ENCODE peak calls at places on chromosomes 12 and 14, in seven cellular contexts. F, T, D, E, J, S and R are unnamed samples.

GRCh38 chr14:75343914-75344313 is 65.3 kb downstream of the FOS start:
- DNase-seq in F (no peak), T (no peak), J (no peak), E (no peak), S (no peak), D (no peak), R (no peak)

GRCh38 chr14:106372870-106373657 is 846.7 kb downstream of the TMEM121 start:
- DNase-seq in D (no peak), T (peak), J (peak), S (peak), E (no peak), F (peak), R (peak)

GRCh38 chr12:77352941-77353340 is 287.6 kb upstream of the E2F7 start:
- DNase-seq in F (no peak), T (no peak), S (no peak), D (no peak), E (no peak), J (no peak), R (no peak)

GRCh38 chr12:4283512-4284255 is 10.1 kb downstream of the CCND2 start:
- DNase-seq in F (no peak), D (no peak), S (no peak), E (no peak), J (no peak), T (no peak), R (no peak)

GRCh38 chr14:102469261-102469660 is 40.3 kb downstream of the ANKRD9 start:
- DNase-seq in J (no peak), D (no peak), S (no peak), T (no peak), F (no peak), E (no peak), R (no peak)

GRCh38 chr12:90253674-90254181 is 545.1 kb upstream of the ATP2B1 start:
- DNase-seq in D (no peak), T (no peak), J (peak), S (peak), F (peak), E (peak), R (no peak)

GRCh38 chr12:102067574-102068258 is 5.9 kb upstream of the WASHC3 start:
- DNase-seq in F (no peak), D (no peak), E (no peak), T (no peak), S (no peak), J (no peak), R (no peak)

GRCh38 chr12:131194166-131194565 is 240.5 kb downstream of the ADGRD1 start:
- DNase-seq in J (no peak), F (no peak), S (no peak), D (no peak), E (no peak), T (no peak), R (peak)

GRCh38 chr14:94423465-94424056 is 29.0 kb downstream of the SERPINA11 start:
- DNase-seq in S (peak), E (peak), D (peak), F (peak), J (peak), T (no peak), R (peak)

GRCh38 chr12:52691076-52691764 is 11.0 kb upstream of the KRT1 start:
- DNase-seq in D (peak), F (no peak), T (peak), J (peak), E (peak), S (peak), R (no peak)

GRCh38 chr12:2925322-2925995 is 33.7 kb upstream of the TEAD4 start:
- DNase-seq in F (no peak), S (no peak), D (no peak), T (peak), J (no peak), E (no peak), R (no peak)

GRCh38 chr12:109111775-109112491 is 4.5 kb upstream of the ACACB start:
- DNase-seq in D (peak), F (peak), T (no peak), J (no peak), S (peak), E (peak), R (peak)

GRCh38 chr14:77582511-77582910 is 33.9 kb downstream of the SPTLC2 start:
- DNase-seq in F (no peak), E (no peak), T (no peak), D (no peak), S (no peak), J (no peak), R (no peak)

GRCh38 chr14:104967414-104968152 is 10.6 kb downstream of the AHNAK2 start:
- DNase-seq in E (peak), D (no peak), F (no peak), T (peak), S (no peak), J (no peak), R (no peak)

GRCh38 chr12:100359822-100360221 is 2.9 kb downstream of the SLC17A8 start:
- DNase-seq in T (no peak), J (no peak), F (peak), S (no peak), E (no peak), D (no peak), R (no peak)

GRCh38 chr14:94515856-94516255 is 6.6 kb upstream of the SERPINA12 start:
- DNase-seq in E (no peak), J (no peak), T (no peak), S (no peak), D (no peak), F (no peak), R (no peak)

GRCh38 chr12:89556976-89557375 is 31.1 kb upstream of the POC1B start:
- DNase-seq in S (peak), F (no peak), J (no peak), T (no peak), D (no peak), E (no peak), R (no peak)